ENCODE peak calls at places on chromosome 11, in five cellular contexts. L, Z, W, D and N are unnamed samples.

GRCh38 chr11:27995082-27995481 is 112.9 kb downstream of the KIF18A start:
- DNase-seq in D (no peak), L (no peak), Z (no peak), W (no peak), N (peak)

GRCh38 chr11:38814670-38815069 is 2216.6 kb upstream of the RAG2 start:
- DNase-seq in W (no peak), Z (no peak), D (no peak), L (no peak), N (no peak)

GRCh38 chr11:119120639-119121007 is 757 bp upstream of the HINFP start:
- DNase-seq in D (no peak), W (no peak), Z (peak), L (no peak), N (peak)

GRCh38 chr11:67282155-67282875 is 6.8 kb upstream of the ANKRD13D start:
- DNase-seq in D (no peak), W (no peak), Z (no peak), L (peak), N (no peak)

GRCh38 chr11:65867284-65868071 is 5.1 kb downstream of the EFEMP2 start:
- DNase-seq in Z (no peak), W (no peak), L (no peak), D (peak), N (no peak)

GRCh38 chr11:84232511-84232910 is 946.3 kb upstream of the CCDC90B start:
- DNase-seq in W (no peak), D (no peak), Z (no peak), L (no peak), N (no peak)

GRCh38 chr11:108565653-108566052 is 27.9 kb downstream of the EXPH5 start:
- DNase-seq in Z (no peak), W (no peak), L (no peak), D (no peak), N (no peak)

GRCh38 chr11:61587541-61587941 is 6.7 kb upstream of the SYT7 start:
- DNase-seq in D (peak), Z (no peak), L (peak), W (peak), N (peak)

GRCh38 chr11:94588366-94588952 is 21.3 kb downstream of the PIWIL4 start:
- DNase-seq in L (no peak), W (no peak), D (no peak), Z (no peak), N (no peak)

GRCh38 chr11:65560555-65561418 is 2.6 kb upstream of the LTBP3 start:
- DNase-seq in W (peak), L (no peak), Z (no peak), D (peak), N (no peak)

GRCh38 chr11:113674397-113674685 is 31.8 kb downstream of the TMPRSS5 start:
- DNase-seq in D (no peak), Z (no peak), W (no peak), L (no peak), N (no peak)

GRCh38 chr11:5247479-5248192 is 2.0 kb downstream of the HBG1 start:
- DNase-seq in Z (no peak), L (no peak), W (no peak), D (no peak), N (no peak)

GRCh38 chr11:120977470-120977869 is 46.4 kb upstream of the TBCEL start:
- DNase-seq in W (no peak), D (no peak), Z (peak), L (no peak), N (no peak)

GRCh38 chr11:59356561-59356960 is 2.1 kb upstream of the OR5AN1 start:
- DNase-seq in L (no peak), D (no peak), W (no peak), Z (no peak), N (no peak)

GRCh38 chr11:111603633-111604130 is 1.4 kb downstream of the SIK2 start:
- DNase-seq in L (no peak), W (no peak), D (no peak), Z (no peak), N (no peak)

GRCh38 chr11:20274031-20274430 is 89.5 kb upstream of the HTATIP2 start:
- DNase-seq in D (no peak), Z (no peak), W (no peak), L (no peak), N (no peak)

GRCh38 chr11:64094463-64095223 is 58.9 kb downstream of the FLRT1 start:
- DNase-seq in L (no peak), W (no peak), D (no peak), Z (peak), N (peak)

GRCh38 chr11:128653828-128654231 is 40.0 kb upstream of the FLI1 start:
- DNase-seq in D (no peak), W (no peak), Z (peak), L (peak), N (peak)

GRCh38 chr11:128417607-128418324 is 169.6 kb downstream of the ETS1 start:
- DNase-seq in L (no peak), D (peak), W (no peak), Z (peak), N (peak)

GRCh38 chr11:104609297-104609696 is 289.0 kb downstream of the CASP12 start:
- DNase-seq in D (peak), L (no peak), Z (peak), W (no peak), N (peak)

GRCh38 chr11:122883682-122883981 is 1.1 kb downstream of the JHY start:
- DNase-seq in D (no peak), W (no peak), L (no peak), Z (peak), N (no peak)

GRCh38 chr11:108199446-108200321 is 22.8 kb downstream of the NPAT start:
- DNase-seq in L (peak), Z (no peak), D (no peak), W (no peak), N (peak)

GRCh38 chr11:13030857-13031256 is 21.7 kb downstream of the RASSF10 start:
- DNase-seq in L (no peak), Z (no peak), W (no peak), D (peak), N (no peak)

GRCh38 chr11:17257200-17257599 is 19.3 kb upstream of the NUCB2 start:
- DNase-seq in W (no peak), D (no peak), Z (no peak), L (no peak), N (peak)

GRCh38 chr11:12377824-12378593 is 638 bp downstream of the PARVA start:
- DNase-seq in W (peak), L (peak), D (peak), Z (no peak), N (peak)

GRCh38 chr11:18452927-18453326 is 2.7 kb upstream of the LDHAL6A start:
- DNase-seq in W (no peak), Z (no peak), L (no peak), D (no peak), N (no peak)

GRCh38 chr11:27963370-27963769 is 144.6 kb downstream of the KIF18A start:
- DNase-seq in Z (peak), D (no peak), W (no peak), L (no peak), N (no peak)

GRCh38 chr11:10602945-10603344 is 34.5 kb upstream of the LYVE1 start:
- DNase-seq in Z (no peak), L (no peak), W (no peak), D (no peak), N (no peak)

GRCh38 chr11:3163241-3163981 is 1.7 kb downstream of the OSBPL5 start:
- DNase-seq in D (no peak), L (no peak), W (no peak), Z (no peak), N (no peak)

GRCh38 chr11:11706022-11706421 is 84.2 kb upstream of the GALNT18 start:
- DNase-seq in W (no peak), L (no peak), D (no peak), Z (no peak), N (no peak)

GRCh38 chr11:63919267-63920125 is 2.5 kb upstream of the RCOR2 start:
- DNase-seq in Z (no peak), L (no peak), D (peak), W (peak), N (no peak)

GRCh38 chr11:93659216-93659615 is 2.3 kb upstream of the CEP295 start:
- DNase-seq in W (no peak), L (no peak), Z (no peak), D (no peak), N (no peak)

GRCh38 chr11:116927163-116927772 is 89.8 kb upstream of the APOA1 start:
- DNase-seq in W (no peak), D (no peak), Z (no peak), L (peak), N (no peak)
- TF ChIP-seq CTCF in W (no peak), D (peak), Z (peak), L (peak), N (peak)

GRCh38 chr11:23404225-23405160 is 544.2 kb upstream of the CCDC179 start:
- DNase-seq in W (no peak), Z (no peak), L (no peak), D (no peak), N (no peak)

GRCh38 chr11:23403210-23404185 is 543.2 kb upstream of the CCDC179 start:
- DNase-seq in W (no peak), D (no peak), Z (no peak), L (no peak), N (no peak)

GRCh38 chr11:23405350-23405937 is 545.2 kb upstream of the CCDC179 start:
- DNase-seq in Z (no peak), L (no peak), D (no peak), W (no peak), N (no peak)

DNA sequence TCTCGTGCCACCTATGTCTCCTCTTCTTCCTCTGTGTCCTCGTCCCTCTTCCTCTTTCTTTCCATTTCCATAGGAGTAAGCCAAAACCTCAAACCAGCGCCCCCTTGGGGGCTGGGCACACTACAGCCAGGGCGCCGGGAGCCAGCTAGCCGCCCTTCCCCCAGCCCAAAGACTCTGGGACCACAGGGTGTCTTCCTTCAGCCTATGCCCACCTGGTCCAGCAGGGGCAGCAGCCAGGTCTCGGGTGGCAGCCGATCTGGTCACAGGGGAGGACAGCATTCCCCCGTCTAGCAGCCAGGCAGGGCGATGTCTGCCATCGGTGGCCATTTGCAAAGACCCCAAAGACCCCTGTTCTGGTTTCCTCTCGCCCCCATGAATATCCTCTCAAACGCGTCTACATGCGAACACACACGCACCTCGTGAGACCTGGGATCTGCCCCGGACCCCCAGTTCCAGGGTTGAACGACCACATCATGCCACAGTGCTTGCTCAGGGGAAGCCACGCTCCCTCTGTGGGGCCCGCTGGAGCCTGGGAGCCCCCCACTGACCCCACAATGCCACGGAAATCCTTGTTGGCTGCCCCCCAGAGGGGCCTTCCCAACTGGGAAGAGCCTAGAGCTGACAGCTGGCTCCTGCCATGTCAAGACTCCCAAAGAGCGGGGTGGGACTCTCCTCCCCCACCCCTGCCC is 546.0 kb upstream of the CCDC179 start:
- DNase-seq in Z (no peak), D (no peak), W (no peak), L (no peak), N (no peak)
- H3K4me3 ChIP-seq in Z (no peak), D (no peak), W (no peak), L (no peak), N (no peak)

DNA sequence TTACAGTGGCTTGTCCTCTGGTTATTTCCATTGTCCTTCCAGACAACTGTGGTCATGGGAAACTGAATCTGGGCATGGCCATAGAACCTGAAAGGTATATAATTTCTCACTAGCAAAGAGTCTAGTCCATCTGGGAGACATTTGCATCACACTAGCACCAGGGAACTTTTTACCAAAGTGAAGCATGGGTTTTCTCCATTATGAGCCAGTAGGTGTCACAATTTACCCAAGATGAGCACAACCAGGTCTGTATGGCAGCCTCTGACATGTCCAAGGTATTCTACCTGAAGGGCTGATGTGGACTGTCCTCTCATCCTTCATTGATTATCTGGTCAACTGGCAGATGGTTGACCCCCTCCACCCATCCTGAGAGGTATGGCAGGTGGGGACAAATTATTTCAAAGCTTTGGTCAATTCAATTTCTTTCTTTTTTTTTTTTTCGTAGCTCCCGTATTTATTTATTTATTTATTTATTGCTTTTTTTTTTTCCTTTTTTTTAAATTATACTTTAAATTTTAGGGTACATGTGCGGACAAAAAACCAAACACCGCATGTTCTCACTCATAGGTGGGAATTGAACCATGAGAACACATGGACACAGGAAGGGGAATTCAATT is 425.9 kb downstream of the TMEM135 start:
- DNase-seq in W (no peak), L (no peak), Z (no peak), D (no peak), N (peak)
- TF ChIP-seq CTCF in W (no peak), L (peak), Z (peak), D (no peak), N (peak)

GRCh38 chr11:130428271-130428670 is at the start of gene ADAMTS8:
- DNase-seq in Z (no peak), W (no peak), D (peak), L (no peak), N (no peak)
- H3K4me3 ChIP-seq in Z (peak), W (peak), D (peak), L (peak), N (peak)

DNA sequence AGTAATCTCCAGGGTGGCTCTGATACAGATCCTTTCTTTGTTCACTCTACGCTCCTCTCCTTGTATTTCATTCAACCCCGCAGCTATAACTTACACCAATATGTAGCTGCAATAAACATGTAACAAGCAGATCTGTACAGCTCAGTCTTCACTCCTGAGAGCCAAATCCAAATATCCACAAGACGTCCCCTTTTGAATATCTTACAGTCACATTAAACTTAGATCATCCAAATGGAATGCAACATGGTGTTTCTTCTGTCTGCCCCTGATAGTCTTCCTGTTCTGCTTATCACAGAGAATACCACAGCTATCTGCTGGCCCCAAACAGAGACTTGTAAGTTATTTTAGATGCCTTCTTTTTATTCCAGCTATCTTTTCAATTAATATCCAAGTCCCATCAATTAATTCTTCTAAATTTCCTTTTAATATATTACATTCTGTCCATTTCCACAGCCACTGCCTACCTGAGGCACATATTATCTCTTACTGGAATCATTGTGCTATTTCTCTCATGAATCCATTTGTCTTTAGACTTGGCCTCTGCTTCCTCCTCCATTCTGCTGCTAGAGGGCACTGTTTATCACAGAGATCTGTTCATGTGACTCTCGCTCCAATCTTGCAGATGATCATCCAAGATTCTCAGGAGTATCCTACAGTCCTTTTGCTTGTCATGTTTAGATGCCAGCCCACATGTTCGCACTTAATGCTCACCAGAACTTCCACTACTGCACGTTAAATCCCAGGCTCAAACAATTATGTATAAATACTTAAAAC is 908.6 kb downstream of the NTM start:
- DNase-seq in L (no peak), Z (peak), W (no peak), D (no peak), N (peak)
- TF ChIP-seq CTCF in L (peak), Z (peak), W (no peak), D (peak), N (peak)

GRCh38 chr11:47184711-47185304 is 1.4 kb downstream of the PACSIN3 start:
- DNase-seq in Z (no peak), W (no peak), D (no peak), L (no peak), N (no peak)
- H3K4me3 ChIP-seq in Z (peak), W (peak), D (peak), L (no peak), N (peak)

GRCh38 chr11:8661036-8661435 is 21.4 kb downstream of the TRIM66 start:
- DNase-seq in W (peak), L (no peak), Z (no peak), D (no peak), N (no peak)

GRCh38 chr11:8654503-8654902 is 28.0 kb downstream of the TRIM66 start:
- DNase-seq in Z (no peak), D (no peak), W (no peak), L (no peak), N (no peak)

GRCh38 chr11:8656291-8656690 is 26.2 kb downstream of the TRIM66 start:
- DNase-seq in D (no peak), Z (no peak), L (no peak), W (no peak), N (no peak)

DNA sequence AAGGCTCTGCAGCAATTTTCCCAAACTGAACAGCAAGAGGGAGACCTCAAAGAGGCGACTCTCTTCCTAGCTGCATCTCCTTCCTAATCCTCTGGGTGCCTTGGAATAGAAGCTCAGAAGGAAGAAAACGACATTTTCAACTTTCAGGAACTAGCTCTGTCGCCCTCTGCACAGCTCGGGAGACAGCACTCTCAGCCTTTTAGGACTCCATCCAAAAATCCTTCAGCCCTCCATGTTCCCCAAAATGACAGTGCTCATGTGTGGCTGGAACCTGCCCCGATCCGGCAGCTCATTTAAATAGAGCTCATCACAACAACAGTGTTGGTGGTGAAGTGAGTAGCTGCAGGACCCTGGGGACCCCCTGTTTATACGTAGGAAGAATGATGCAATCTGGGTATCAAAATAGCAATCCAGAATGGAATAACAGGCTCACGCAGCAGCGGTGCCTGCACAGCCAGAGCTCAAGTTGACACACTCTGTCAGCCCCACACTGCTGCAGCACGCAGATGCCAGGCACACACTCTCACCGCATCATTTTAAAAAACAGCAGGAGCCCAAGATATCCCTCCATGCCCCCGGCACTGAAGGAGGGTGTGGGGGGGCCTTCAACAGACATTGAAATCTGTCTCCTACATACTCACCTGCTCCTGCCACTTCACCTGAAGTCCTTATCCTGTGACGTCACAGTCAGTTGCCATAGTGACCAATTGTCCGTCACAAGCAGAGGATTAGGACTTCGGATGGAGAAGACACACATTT is 24.1 kb downstream of the TRIM66 start:
- DNase-seq in Z (no peak), W (no peak), L (no peak), D (no peak), N (peak)
- TF ChIP-seq CTCF in Z (no peak), W (no peak), L (no peak), D (no peak), N (no peak)

DNA sequence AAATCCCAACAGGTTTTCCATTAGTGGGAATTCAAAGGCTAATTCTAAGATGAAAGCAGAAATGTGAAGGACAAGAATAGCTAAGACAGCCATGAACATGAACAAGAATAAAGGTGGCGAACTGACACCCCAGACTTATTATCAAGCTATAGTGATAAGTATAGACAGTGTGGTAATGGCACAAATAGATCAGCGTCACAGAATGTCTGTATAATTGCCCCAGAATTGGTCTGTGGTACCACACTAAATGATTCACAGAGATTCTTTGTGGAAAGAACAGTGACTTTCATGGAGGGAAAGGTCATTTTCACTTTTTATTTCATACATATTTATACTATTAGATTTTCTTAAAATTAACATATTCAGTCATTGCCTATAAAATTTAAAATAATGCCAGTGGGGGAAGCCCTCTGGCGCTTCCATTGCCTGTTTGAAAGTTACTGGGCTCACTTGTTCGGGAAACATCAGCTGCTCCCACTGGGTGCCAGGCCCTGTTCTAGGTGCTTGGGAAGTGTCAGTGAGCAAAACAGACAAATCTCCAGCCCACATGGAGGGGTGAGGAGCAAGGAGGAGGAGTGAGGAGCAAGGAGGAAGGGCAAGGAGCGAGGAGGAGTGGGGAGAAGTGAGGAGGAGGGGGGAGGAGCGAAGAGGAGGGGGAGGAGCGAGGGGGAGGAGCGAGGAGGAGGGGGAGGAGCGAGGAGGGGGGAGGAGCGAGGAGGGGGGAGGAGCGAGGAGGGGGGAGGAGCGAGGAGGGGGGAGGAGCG is 11.3 kb upstream of the NLRP6 start:
- DNase-seq in L (peak), Z (no peak), W (no peak), D (no peak), N (no peak)
- H3K4me3 ChIP-seq in L (no peak), Z (no peak), W (no peak), D (no peak), N (no peak)